ENCODE peak calls at places on chromosomes 12 and 14, in nine cellular contexts. One of them, this sample, is unnamed.

GRCh38 chr14:69606258-69606657 is 5.1 kb upstream of the SUSD6 start:
- DNase-seq in astrocyte of the spinal cord: no peak
- DNase-seq in fibroblast of lung: no peak
- DNase-seq in lower lobe of right lung: peak; percentile 75
- DNase-seq in AG10803: no peak
- DNase-seq in heart right ventricle: no peak
- DNase-seq in fibroblast of mammary gland: no peak
- DNase-seq in brain microvascular endothelial cell: no peak
- DNase-seq in AG04450: no peak
- DNase-seq in this sample: no peak

GRCh38 chr14:56244138-56244789 is 126.1 kb downstream of the PELI2 start:
- DNase-seq in fibroblast of lung: peak; percentile 91
- DNase-seq in heart right ventricle: no peak
- DNase-seq in lower lobe of right lung: no peak
- DNase-seq in brain microvascular endothelial cell: peak; percentile 23
- DNase-seq in astrocyte of the spinal cord: peak; percentile 82
- DNase-seq in fibroblast of mammary gland: peak; percentile 88
- DNase-seq in AG04450: peak; percentile 75
- DNase-seq in AG10803: peak; percentile 94
- DNase-seq in this sample: peak; percentile 80

GRCh38 chr12:120639771-120640721 is at the start of gene CABP1:
- DNase-seq in astrocyte of the spinal cord: no peak
- DNase-seq in heart right ventricle: no peak
- DNase-seq in fibroblast of lung: no peak
- DNase-seq in fibroblast of mammary gland: no peak
- DNase-seq in AG04450: no peak
- DNase-seq in AG10803: no peak
- DNase-seq in lower lobe of right lung: no peak
- DNase-seq in brain microvascular endothelial cell: no peak
- DNase-seq in this sample: no peak

GRCh38 chr12:15496738-15497137 is 174.4 kb downstream of the PTPRO start:
- DNase-seq in AG04450: no peak
- DNase-seq in lower lobe of right lung: no peak
- DNase-seq in astrocyte of the spinal cord: no peak
- DNase-seq in fibroblast of lung: peak; percentile 6
- DNase-seq in heart right ventricle: no peak
- DNase-seq in AG10803: no peak
- DNase-seq in brain microvascular endothelial cell: no peak
- DNase-seq in fibroblast of mammary gland: no peak
- DNase-seq in this sample: no peak

GRCh38 chr14:24378327-24378726 is 10.3 kb downstream of the NFATC4 start:
- DNase-seq in lower lobe of right lung: no peak
- DNase-seq in brain microvascular endothelial cell: no peak
- DNase-seq in AG04450: no peak
- DNase-seq in fibroblast of lung: no peak
- DNase-seq in astrocyte of the spinal cord: no peak
- DNase-seq in heart right ventricle: no peak
- DNase-seq in fibroblast of mammary gland: no peak
- DNase-seq in AG10803: no peak
- DNase-seq in this sample: no peak

GRCh38 chr12:388547-389137 is 478 bp downstream of the KDM5A start:
- DNase-seq in lower lobe of right lung: peak; percentile 55
- DNase-seq in AG04450: no peak
- DNase-seq in brain microvascular endothelial cell: peak; percentile 3
- DNase-seq in heart right ventricle: no peak
- DNase-seq in fibroblast of lung: peak; percentile 21
- DNase-seq in astrocyte of the spinal cord: peak; percentile 25
- DNase-seq in fibroblast of mammary gland: peak; percentile 23
- DNase-seq in AG10803: peak; percentile 19
- DNase-seq in this sample: no peak

GRCh38 chr12:95882873-95883272 is 24.1 kb downstream of the SNRPF start:
- DNase-seq in brain microvascular endothelial cell: no peak
- DNase-seq in astrocyte of the spinal cord: no peak
- DNase-seq in AG10803: no peak
- DNase-seq in heart right ventricle: no peak
- DNase-seq in lower lobe of right lung: no peak
- DNase-seq in AG04450: no peak
- DNase-seq in fibroblast of mammary gland: no peak
- DNase-seq in fibroblast of lung: no peak
- DNase-seq in this sample: no peak

GRCh38 chr12:130440411-130441080 is 102.9 kb downstream of the PIWIL1 start:
- DNase-seq in fibroblast of lung: no peak
- DNase-seq in fibroblast of mammary gland: no peak
- DNase-seq in lower lobe of right lung: peak; percentile 26
- DNase-seq in brain microvascular endothelial cell: no peak
- DNase-seq in astrocyte of the spinal cord: no peak
- DNase-seq in AG10803: no peak
- DNase-seq in AG04450: no peak
- DNase-seq in heart right ventricle: no peak
- DNase-seq in this sample: no peak

GRCh38 chr14:101888182-101888581 is 76.2 kb upstream of the DYNC1H1 start:
- DNase-seq in heart right ventricle: no peak
- DNase-seq in fibroblast of lung: no peak
- DNase-seq in AG04450: no peak
- DNase-seq in fibroblast of mammary gland: no peak
- DNase-seq in brain microvascular endothelial cell: no peak
- DNase-seq in astrocyte of the spinal cord: no peak
- DNase-seq in AG10803: no peak
- DNase-seq in lower lobe of right lung: no peak
- DNase-seq in this sample: no peak

GRCh38 chr14:61346221-61346620 is 24.8 kb downstream of the PRKCH start:
- DNase-seq in fibroblast of lung: no peak
- DNase-seq in fibroblast of mammary gland: no peak
- DNase-seq in astrocyte of the spinal cord: no peak
- DNase-seq in heart right ventricle: no peak
- DNase-seq in lower lobe of right lung: no peak
- DNase-seq in AG04450: no peak
- DNase-seq in brain microvascular endothelial cell: no peak
- DNase-seq in AG10803: no peak
- DNase-seq in this sample: no peak

DNA sequence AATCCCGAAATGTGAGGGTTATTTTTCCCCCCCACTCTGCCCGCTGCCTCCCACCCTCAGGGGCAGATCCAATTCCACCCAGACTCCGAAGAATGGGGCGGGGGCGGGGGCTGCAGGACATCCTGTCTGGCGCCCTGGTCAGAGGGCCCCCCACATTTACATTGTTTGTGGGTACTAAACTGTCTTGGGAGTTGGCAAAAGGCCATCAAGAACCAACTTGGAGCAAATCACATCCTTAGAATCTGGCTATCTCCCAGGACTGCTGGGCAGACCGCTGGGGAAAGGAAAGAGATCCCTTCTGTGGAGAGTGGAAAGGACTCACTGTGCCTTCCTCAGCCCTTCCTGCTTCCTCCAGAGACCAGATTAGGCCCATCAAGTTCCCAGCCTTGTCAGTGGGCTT is 2.4 kb downstream of the EMP1 start:
- DNase-seq in AG10803: peak; percentile 72
- DNase-seq in fibroblast of lung: peak; percentile 61
- DNase-seq in astrocyte of the spinal cord: peak; percentile 68
- DNase-seq in brain microvascular endothelial cell: no peak
- DNase-seq in heart right ventricle: peak; percentile 44
- DNase-seq in lower lobe of right lung: no peak
- DNase-seq in fibroblast of mammary gland: peak; percentile 69
- DNase-seq in AG04450: no peak
- DNase-seq in this sample: no peak
- H3K4me3 ChIP-seq in AG10803: peak overlapping the region; percentile 91
- H3K4me3 ChIP-seq in fibroblast of lung: peak overlapping the region; percentile 97
- H3K4me3 ChIP-seq in astrocyte of the spinal cord: peak overlapping the region; percentile 85
- H3K4me3 ChIP-seq in brain microvascular endothelial cell: peak overlapping the region; percentile 91
- H3K4me3 ChIP-seq in heart right ventricle: peak overlapping the region; percentile 68
- H3K4me3 ChIP-seq in lower lobe of right lung: peak overlapping the region; percentile 62
- H3K4me3 ChIP-seq in fibroblast of mammary gland: peak overlapping the region; percentile 93
- H3K4me3 ChIP-seq in AG04450: peak overlapping the region; percentile 92
- H3K4me3 ChIP-seq in this sample: peak overlapping the region; percentile 75

GRCh38 chr14:74551431-74551830 is 57.9 kb downstream of the ISCA2 start:
- DNase-seq in brain microvascular endothelial cell: no peak
- DNase-seq in fibroblast of lung: no peak
- DNase-seq in astrocyte of the spinal cord: no peak
- DNase-seq in heart right ventricle: no peak
- DNase-seq in AG10803: no peak
- DNase-seq in lower lobe of right lung: no peak
- DNase-seq in AG04450: no peak
- DNase-seq in fibroblast of mammary gland: no peak
- DNase-seq in this sample: no peak

GRCh38 chr14:74550071-74550470 is 56.5 kb downstream of the ISCA2 start:
- DNase-seq in fibroblast of lung: no peak
- DNase-seq in brain microvascular endothelial cell: no peak
- DNase-seq in fibroblast of mammary gland: no peak
- DNase-seq in AG10803: no peak
- DNase-seq in lower lobe of right lung: no peak
- DNase-seq in heart right ventricle: no peak
- DNase-seq in AG04450: no peak
- DNase-seq in astrocyte of the spinal cord: no peak
- DNase-seq in this sample: no peak

GRCh38 chr14:74548881-74549280 is 55.3 kb downstream of the ISCA2 start:
- DNase-seq in heart right ventricle: peak; percentile 78
- DNase-seq in brain microvascular endothelial cell: peak; percentile 34
- DNase-seq in lower lobe of right lung: no peak
- DNase-seq in AG10803: peak; percentile 97
- DNase-seq in astrocyte of the spinal cord: no peak
- DNase-seq in AG04450: no peak
- DNase-seq in fibroblast of mammary gland: peak; percentile 71
- DNase-seq in fibroblast of lung: no peak
- DNase-seq in this sample: no peak

GRCh38 chr14:74551001-74551400 is 57.4 kb downstream of the ISCA2 start:
- DNase-seq in AG04450: no peak
- DNase-seq in AG10803: no peak
- DNase-seq in fibroblast of lung: no peak
- DNase-seq in lower lobe of right lung: no peak
- DNase-seq in heart right ventricle: no peak
- DNase-seq in fibroblast of mammary gland: no peak
- DNase-seq in brain microvascular endothelial cell: no peak
- DNase-seq in astrocyte of the spinal cord: no peak
- DNase-seq in this sample: no peak

GRCh38 chr14:74549588-74549987 is 56.0 kb downstream of the ISCA2 start:
- DNase-seq in heart right ventricle: no peak
- DNase-seq in brain microvascular endothelial cell: no peak
- DNase-seq in AG04450: no peak
- DNase-seq in fibroblast of mammary gland: peak; percentile 22
- DNase-seq in AG10803: peak; percentile 34
- DNase-seq in fibroblast of lung: no peak
- DNase-seq in lower lobe of right lung: no peak
- DNase-seq in astrocyte of the spinal cord: no peak
- DNase-seq in this sample: no peak
- TF ChIP-seq CTCF in heart right ventricle: no peak
- TF ChIP-seq CTCF in brain microvascular endothelial cell: peak; percentile 62
- TF ChIP-seq CTCF in AG04450: peak; percentile 55
- TF ChIP-seq CTCF in fibroblast of mammary gland: peak; percentile 40
- TF ChIP-seq CTCF in AG10803: peak; percentile 53
- TF ChIP-seq CTCF in fibroblast of lung: peak; percentile 36
- TF ChIP-seq CTCF in lower lobe of right lung: peak; percentile 17
- TF ChIP-seq CTCF in astrocyte of the spinal cord: peak; percentile 41
- TF ChIP-seq CTCF in this sample: peak; percentile 40

DNA sequence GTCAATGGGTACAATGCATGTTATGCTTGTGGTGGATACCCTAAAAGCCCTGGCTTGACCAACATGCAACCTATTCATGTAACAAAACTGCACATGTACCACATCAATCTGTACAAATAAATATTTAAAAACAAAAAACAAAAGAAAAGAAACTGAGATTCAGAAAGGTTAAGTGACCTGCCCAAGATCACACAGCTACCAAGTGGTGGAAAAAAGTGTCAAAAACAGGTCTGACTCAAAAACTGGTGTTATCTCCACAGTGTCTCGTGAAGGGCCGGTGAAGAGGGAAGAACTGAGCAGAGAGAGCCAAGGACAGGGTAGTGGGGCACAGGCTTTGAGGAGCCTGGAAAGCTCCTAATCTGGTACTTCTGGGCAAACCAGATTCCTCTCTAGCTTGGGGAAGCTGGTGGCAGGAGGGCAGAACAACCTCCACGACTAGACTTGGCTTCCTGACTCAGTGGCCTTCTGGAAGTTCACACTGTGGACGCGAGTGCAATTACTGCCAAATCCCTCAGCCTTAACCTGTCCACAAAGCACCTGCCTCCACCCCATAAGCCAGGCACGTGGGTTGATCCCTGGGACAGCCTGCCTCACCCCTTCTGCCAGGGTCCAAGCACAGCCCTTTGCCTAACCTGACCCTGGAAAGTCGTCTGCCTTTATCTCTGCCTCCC is 15.6 kb downstream of the ZBTB39 start:
- DNase-seq in fibroblast of mammary gland: no peak
- DNase-seq in astrocyte of the spinal cord: no peak
- DNase-seq in heart right ventricle: no peak
- DNase-seq in fibroblast of lung: no peak
- DNase-seq in AG04450: no peak
- DNase-seq in AG10803: no peak
- DNase-seq in brain microvascular endothelial cell: no peak
- DNase-seq in lower lobe of right lung: no peak
- DNase-seq in this sample: no peak
- H3K4me3 ChIP-seq in fibroblast of mammary gland: no peak overlapping the region
- H3K4me3 ChIP-seq in astrocyte of the spinal cord: no peak overlapping the region
- H3K4me3 ChIP-seq in heart right ventricle: no peak overlapping the region
- H3K4me3 ChIP-seq in fibroblast of lung: no peak overlapping the region
- H3K4me3 ChIP-seq in AG04450: no peak overlapping the region
- H3K4me3 ChIP-seq in AG10803: no peak overlapping the region
- H3K4me3 ChIP-seq in brain microvascular endothelial cell: no peak overlapping the region
- H3K4me3 ChIP-seq in lower lobe of right lung: no peak overlapping the region
- H3K4me3 ChIP-seq in this sample: no peak overlapping the region

GRCh38 chr12:65082411-65082810 is 38.7 kb downstream of the WIF1 start:
- DNase-seq in brain microvascular endothelial cell: no peak
- DNase-seq in AG10803: no peak
- DNase-seq in fibroblast of lung: no peak
- DNase-seq in astrocyte of the spinal cord: no peak
- DNase-seq in fibroblast of mammary gland: no peak
- DNase-seq in heart right ventricle: no peak
- DNase-seq in AG04450: no peak
- DNase-seq in lower lobe of right lung: no peak
- DNase-seq in this sample: no peak

GRCh38 chr12:65086236-65086635 is 34.9 kb downstream of the WIF1 start:
- DNase-seq in fibroblast of lung: no peak
- DNase-seq in brain microvascular endothelial cell: no peak
- DNase-seq in fibroblast of mammary gland: no peak
- DNase-seq in AG10803: no peak
- DNase-seq in heart right ventricle: no peak
- DNase-seq in AG04450: no peak
- DNase-seq in lower lobe of right lung: no peak
- DNase-seq in astrocyte of the spinal cord: no peak
- DNase-seq in this sample: no peak

GRCh38 chr12:65084579-65084978 is 36.5 kb downstream of the WIF1 start:
- DNase-seq in brain microvascular endothelial cell: no peak
- DNase-seq in astrocyte of the spinal cord: peak; percentile 1
- DNase-seq in fibroblast of lung: peak; percentile 33
- DNase-seq in lower lobe of right lung: no peak
- DNase-seq in AG04450: no peak
- DNase-seq in fibroblast of mammary gland: no peak
- DNase-seq in AG10803: peak; percentile 4
- DNase-seq in heart right ventricle: no peak
- DNase-seq in this sample: peak; percentile 4

DNA sequence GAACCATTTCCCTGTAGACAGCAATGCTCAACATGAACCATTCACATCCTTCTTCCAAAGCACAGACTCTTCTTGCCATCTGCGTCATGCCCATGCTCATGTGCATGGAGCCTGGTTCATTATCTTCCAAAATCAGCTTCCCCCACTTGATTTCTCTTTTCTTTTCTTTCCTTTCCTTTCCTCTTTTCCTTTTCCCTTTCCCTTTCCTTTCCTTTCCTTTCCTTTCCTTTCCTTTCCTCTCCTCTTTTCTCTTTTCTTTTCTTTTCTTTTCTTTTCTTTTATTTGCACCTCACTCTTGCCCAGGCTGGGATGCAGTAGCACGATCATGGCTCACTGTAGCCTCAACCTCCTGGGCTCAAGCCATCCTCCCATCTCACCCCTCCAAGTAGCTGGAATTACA is 37.5 kb downstream of the WIF1 start:
- DNase-seq in fibroblast of mammary gland: no peak
- DNase-seq in astrocyte of the spinal cord: no peak
- DNase-seq in lower lobe of right lung: no peak
- DNase-seq in AG04450: no peak
- DNase-seq in heart right ventricle: no peak
- DNase-seq in AG10803: no peak
- DNase-seq in brain microvascular endothelial cell: no peak
- DNase-seq in fibroblast of lung: no peak
- DNase-seq in this sample: no peak
- TF ChIP-seq CTCF in fibroblast of mammary gland: no peak
- TF ChIP-seq CTCF in astrocyte of the spinal cord: no peak
- TF ChIP-seq CTCF in lower lobe of right lung: no peak
- TF ChIP-seq CTCF in AG04450: no peak
- TF ChIP-seq CTCF in heart right ventricle: no peak
- TF ChIP-seq CTCF in AG10803: no peak
- TF ChIP-seq CTCF in brain microvascular endothelial cell: no peak
- TF ChIP-seq CTCF in fibroblast of lung: no peak
- TF ChIP-seq CTCF in this sample: no peak

This sample was measured in astrocyte of the cerebellum.